ENCODE peak calls at places on chromosomes 16 and 17, in six cellular contexts. R is activated naive CD8-positive, alpha-beta T cell treated with anti-CD3 and anti-CD28 coated beads for 36 hours; Y is stimulated activated CD4-positive, alpha-beta T cell treated with anti-CD3 and anti-CD28 coated beads, Interleukin-2, amount 100 ng/mL, for 4 hours; N is AG10803; H is endothelial cell of umbilical vein; L is breast epithelium. E is an unnamed sample.

GRCh38 chr16:69412287-69412686 is 12.1 kb upstream of the CYB5B start:
- DNase-seq in R (no peak), Y (no peak), N (no peak), H (no peak), L (no peak), E (no peak)

GRCh38 chr17:83135692-83136091 is 56.3 kb downstream of the METRNL start:
- DNase-seq in R (no peak), Y (no peak), N (no peak), H (no peak), L (peak), E (peak)

GRCh38 chr16:56606071-56606687 is 2.2 kb upstream of the MT2A start:
- DNase-seq in R (no peak), Y (no peak), N (no peak), H (no peak), L (no peak), E (no peak)

GRCh38 chr17:78993981-78994671 is 14.4 kb upstream of the LGALS3BP start:
- DNase-seq in R (no peak), Y (no peak), N (no peak), H (no peak), L (peak), E (peak)

GRCh38 chr17:81241648-81242420 is 2.7 kb downstream of the NDUFAF8 start:
- DNase-seq in R (peak), Y (peak), N (peak), H (peak), L (no peak), E (peak)

GRCh38 chr17:38456031-38456815 is 28.0 kb downstream of the ARHGAP23 start:
- DNase-seq in R (no peak), Y (no peak), N (no peak), H (peak), L (no peak), E (peak)

GRCh38 chr17:73470369-73470768 is 158.6 kb upstream of the CDC42EP4 start:
- DNase-seq in R (no peak), Y (no peak), N (no peak), H (no peak), L (no peak), E (no peak)

GRCh38 chr16:60674241-60674640 is 1362.0 kb downstream of the CDH8 start:
- DNase-seq in R (no peak), Y (no peak), N (no peak), H (no peak), L (no peak), E (no peak)

GRCh38 chr16:83713597-83713996 is 94.2 kb upstream of the HSBP1 start:
- DNase-seq in R (no peak), Y (no peak), N (no peak), H (no peak), L (no peak), E (peak)

GRCh38 chr16:19192865-19193264 is 24.8 kb downstream of the SYT17 start:
- DNase-seq in R (no peak), Y (no peak), N (no peak), H (no peak), L (no peak), E (no peak)

GRCh38 chr17:51152766-51153209 is 571 bp upstream of the NME1 start:
- DNase-seq in R (no peak), Y (no peak), N (no peak), H (no peak), L (no peak), E (peak)

GRCh38 chr17:67548693-67549092 is 169.0 kb upstream of the NOL11 start:
- DNase-seq in R (no peak), Y (no peak), N (no peak), H (no peak), L (no peak), E (no peak)

GRCh38 chr16:9316615-9317014 is 225.2 kb downstream of the HAPSTR1 start:
- DNase-seq in R (no peak), Y (no peak), N (no peak), H (no peak), L (no peak), E (no peak)

GRCh38 chr16:2785101-2785991 is 2.0 kb downstream of the PRSS33 start:
- DNase-seq in R (peak), Y (peak), N (no peak), H (no peak), L (peak), E (no peak)

GRCh38 chr17:39667262-39668140 is 752 bp upstream of the PNMT start:
- DNase-seq in R (no peak), Y (no peak), N (no peak), H (no peak), L (no peak), E (peak)

E was measured in testis.